ENCODE peak calls at places on chromosomes 12 and 14, in eight cellular contexts. P, X, J, H, R, I, O and F are unnamed samples.

GRCh38 chr14:65927871-65928270 is 515.3 kb downstream of the FUT8 start:
- DNase-seq in J (no peak), H (no peak), O (no peak), X (no peak), R (no peak), P (peak), I (no peak), F (peak)

GRCh38 chr12:4852308-4852707 is 57.4 kb upstream of the KCNA1 start:
- DNase-seq in I (no peak), X (no peak), J (no peak), P (no peak), O (no peak), R (no peak), H (no peak), F (no peak)

GRCh38 chr12:113899844-113900471 is 66.2 kb downstream of the RBM19 start:
- DNase-seq in J (no peak), O (no peak), P (peak), X (no peak), I (peak), H (no peak), R (no peak), F (no peak)

GRCh38 chr12:47190271-47190750 is 110.6 kb upstream of the AMIGO2 start:
- DNase-seq in J (no peak), H (peak), I (no peak), O (peak), R (no peak), X (peak), P (no peak), F (no peak)

GRCh38 chr14:90767899-90768298 is 48.3 kb downstream of the TTC7B start:
- DNase-seq in I (no peak), O (no peak), J (no peak), R (no peak), P (no peak), H (no peak), X (no peak), F (no peak)

GRCh38 chr14:104290058-104290667 is 151.8 kb downstream of the KIF26A start:
- DNase-seq in P (no peak), O (no peak), J (peak), R (peak), I (no peak), H (no peak), X (no peak), F (no peak)

GRCh38 chr14:65258391-65258790 is 154.1 kb upstream of the FUT8 start:
- DNase-seq in R (no peak), I (no peak), J (no peak), H (peak), O (peak), X (no peak), P (no peak), F (no peak)

GRCh38 chr12:31849090-31849687 is 110.0 kb upstream of the RESF1 start:
- DNase-seq in P (no peak), O (no peak), I (no peak), X (no peak), H (no peak), J (no peak), R (no peak), F (no peak)

GRCh38 chr14:85531141-85531593 is 1.2 kb downstream of the FLRT2 start:
- DNase-seq in R (peak), I (peak), J (peak), P (peak), H (peak), O (peak), X (no peak), F (no peak)

GRCh38 chr12:13362260-13362841 is 165.8 kb downstream of the EMP1 start:
- DNase-seq in O (peak), I (peak), X (no peak), R (peak), J (peak), P (peak), H (peak), F (no peak)

GRCh38 chr12:82400819-82401218 is 42.5 kb downstream of the METTL25 start:
- DNase-seq in P (no peak), O (no peak), I (no peak), R (no peak), J (no peak), H (no peak), X (no peak), F (no peak)

GRCh38 chr14:74444866-74445265 is 18.9 kb upstream of the SYNDIG1L start:
- DNase-seq in I (no peak), J (no peak), R (no peak), H (no peak), X (no peak), O (no peak), P (no peak), F (no peak)

GRCh38 chr12:115866909-115867525 is 410.5 kb downstream of the MED13L start:
- DNase-seq in O (peak), R (no peak), P (no peak), J (no peak), H (no peak), I (no peak), X (no peak), F (no peak)

GRCh38 chr12:54425696-54426095 is 6.6 kb upstream of the ITGA5 start:
- DNase-seq in J (no peak), O (no peak), I (no peak), X (no peak), H (no peak), R (no peak), P (no peak), F (no peak)

GRCh38 chr14:59788176-59788575 is 82.4 kb downstream of the RTN1 start:
- DNase-seq in P (no peak), J (no peak), R (no peak), X (no peak), I (no peak), O (no peak), H (peak), F (no peak)

GRCh38 chr14:71062581-71063303 is 155.5 kb downstream of the PCNX1 start:
- DNase-seq in J (no peak), R (no peak), I (no peak), O (no peak), P (no peak), H (no peak), X (no peak), F (no peak)

GRCh38 chr12:110546339-110546738 is 36.8 kb downstream of the PPTC7 start:
- DNase-seq in R (no peak), O (peak), H (peak), X (peak), I (no peak), P (no peak), J (no peak), F (no peak)

GRCh38 chr14:35355981-35356839 is 48.3 kb downstream of the NFKBIA start:
- DNase-seq in J (no peak), R (peak), I (no peak), O (no peak), X (no peak), P (no peak), H (peak), F (no peak)

GRCh38 chr14:41606249-41607118 is at the start of gene LRFN5:
- DNase-seq in J (peak), R (no peak), I (peak), H (peak), X (no peak), P (peak), O (no peak), F (no peak)

GRCh38 chr14:50321009-50321660 is 9.0 kb downstream of the DMAC2L start:
- DNase-seq in H (peak), J (peak), P (no peak), I (peak), X (peak), R (no peak), O (peak), F (peak)

GRCh38 chr12:99746538-99746937 is 99.0 kb downstream of the GARIN6 start:
- DNase-seq in X (no peak), P (no peak), I (no peak), H (no peak), R (no peak), J (no peak), O (no peak), F (no peak)
- TF ChIP-seq CTCF in X (no peak), P (peak), I (no peak), H (no peak), R (no peak), J (no peak), O (no peak), F (no peak)

GRCh38 chr12:96091833-96092232 is 56.4 kb upstream of the LTA4H start:
- DNase-seq in P (no peak), H (no peak), X (no peak), O (peak), R (no peak), I (no peak), J (no peak), F (no peak)
- TF ChIP-seq CTCF in P (no peak), H (no peak), X (no peak), O (no peak), R (no peak), I (no peak), J (no peak), F (no peak)

DNA sequence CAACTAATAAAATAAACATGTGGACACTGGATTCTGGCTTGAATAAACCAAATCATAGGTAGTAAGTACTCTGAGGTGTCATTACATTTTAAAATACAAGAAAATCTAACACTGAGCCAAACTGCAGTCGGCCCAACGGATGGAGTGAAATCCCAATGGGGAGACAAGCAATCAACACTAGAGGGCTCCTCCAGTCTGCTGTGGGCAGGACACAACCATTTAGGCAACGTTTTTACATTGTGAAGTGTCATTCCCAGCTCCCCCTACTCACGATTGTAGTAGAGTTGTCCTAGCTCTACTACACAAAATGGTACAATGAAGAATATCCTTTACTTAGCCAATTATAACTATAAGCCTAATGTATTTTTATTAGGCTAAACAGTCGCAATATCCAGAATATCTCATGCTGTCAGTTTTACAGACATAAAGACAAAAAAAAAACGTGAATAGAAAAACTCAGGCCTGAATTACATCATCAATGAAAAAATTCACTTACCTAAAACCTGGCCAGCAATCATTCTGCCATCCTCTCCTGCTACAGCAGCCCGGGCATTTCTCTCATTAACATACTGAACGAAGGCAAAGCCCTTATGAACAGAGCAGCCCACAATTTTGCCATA is 35.7 kb downstream of the HNRNPC start:
- DNase-seq in J (no peak), X (no peak), O (no peak), R (no peak), H (peak), I (no peak), P (no peak), F (no peak)
- TF ChIP-seq CTCF in J (peak), X (peak), O (no peak), R (peak), H (peak), I (no peak), P (peak), F (no peak)

GRCh38 chr12:132218519-132218860 is 74.2 kb downstream of the NOC4L start:
- DNase-seq in X (no peak), O (no peak), J (no peak), H (no peak), P (no peak), I (no peak), R (no peak), F (no peak)

GRCh38 chr12:132217371-132217770 is 73.1 kb downstream of the NOC4L start:
- DNase-seq in H (no peak), O (no peak), P (no peak), X (no peak), J (no peak), I (no peak), R (no peak), F (no peak)

GRCh38 chr12:132219323-132219722 is 75.1 kb downstream of the NOC4L start:
- DNase-seq in I (no peak), R (no peak), J (no peak), P (no peak), H (no peak), O (no peak), X (no peak), F (no peak)

GRCh38 chr12:132217800-132218518 is 73.7 kb downstream of the NOC4L start:
- DNase-seq in P (no peak), R (no peak), O (no peak), J (no peak), I (no peak), X (no peak), H (no peak), F (no peak)

GRCh38 chr12:132218915-132219314 is 74.7 kb downstream of the NOC4L start:
- DNase-seq in X (no peak), P (no peak), O (no peak), J (no peak), R (no peak), I (no peak), H (no peak), F (no peak)
- TF ChIP-seq CTCF in X (peak), P (peak), O (no peak), J (peak), R (peak), I (peak), H (peak), F (peak)

GRCh38 chr12:51381226-51382079 is 9.8 kb downstream of the GALNT6 start:
- DNase-seq in I (peak), R (no peak), H (peak), O (no peak), P (no peak), X (peak), J (no peak), F (no peak)

GRCh38 chr12:51378749-51379148 is 12.5 kb downstream of the GALNT6 start:
- DNase-seq in O (no peak), P (no peak), R (no peak), I (no peak), J (no peak), H (no peak), X (no peak), F (no peak)

GRCh38 chr12:51377099-51377984 is 13.9 kb downstream of the GALNT6 start:
- DNase-seq in P (no peak), I (no peak), H (peak), J (no peak), R (no peak), X (no peak), O (no peak), F (no peak)

GRCh38 chr12:51382173-51382572 is 9.0 kb downstream of the GALNT6 start:
- DNase-seq in X (no peak), R (no peak), J (no peak), O (no peak), H (no peak), P (no peak), I (no peak), F (no peak)

DNA sequence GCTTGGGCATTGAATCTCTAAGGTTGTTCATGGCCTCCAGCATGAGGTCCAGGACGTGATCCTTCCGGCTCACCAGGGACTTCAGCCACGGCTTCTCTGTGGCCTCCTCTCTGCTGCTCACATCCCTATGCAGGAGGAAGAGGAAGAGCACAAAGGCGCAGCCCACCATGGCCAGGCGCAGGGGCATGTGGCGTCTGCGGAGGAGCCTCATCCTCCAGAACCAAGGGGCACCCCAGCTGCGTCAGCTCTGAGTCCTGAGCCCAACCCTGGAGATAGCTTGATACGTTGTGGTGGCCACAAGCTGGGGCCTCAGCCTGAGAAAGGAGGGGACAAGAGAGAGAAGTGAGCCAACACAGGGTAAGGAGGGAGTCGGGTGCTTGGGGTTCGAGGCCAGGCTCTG is 11.6 kb downstream of the GALNT6 start:
- DNase-seq in R (no peak), I (no peak), P (no peak), H (no peak), X (no peak), O (no peak), J (no peak), F (no peak)
- TF ChIP-seq CTCF in R (no peak), I (no peak), P (no peak), H (no peak), X (no peak), O (no peak), J (no peak), F (no peak)

DNA sequence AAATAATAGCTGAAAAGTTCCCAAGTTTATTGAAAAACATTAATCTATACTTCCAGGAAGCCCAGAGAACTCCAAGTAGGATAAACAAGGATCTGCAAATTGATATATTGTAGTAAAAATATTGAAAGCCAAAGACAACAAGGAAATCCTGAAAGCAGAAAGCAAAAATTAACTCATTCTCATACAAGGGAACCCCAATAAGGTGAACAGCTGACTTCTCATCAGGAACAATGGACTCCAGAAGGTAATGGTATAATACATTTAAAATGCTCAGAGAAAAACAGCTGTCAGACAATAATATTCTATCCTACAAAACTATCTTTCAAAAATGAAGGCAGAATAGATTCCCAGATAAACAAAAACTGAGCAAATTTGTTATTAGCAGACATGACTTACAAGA is 138.1 kb upstream of the BMP4 start:
- DNase-seq in P (no peak), X (no peak), R (no peak), H (no peak), I (no peak), J (no peak), O (peak), F (no peak)
- TF ChIP-seq CTCF in P (no peak), X (no peak), R (no peak), H (no peak), I (no peak), J (no peak), O (no peak), F (no peak)

GRCh38 chr12:92571169-92571568 is 131.6 kb upstream of the PLEKHG7 start:
- DNase-seq in I (no peak), X (no peak), H (no peak), R (no peak), P (no peak), O (no peak), J (no peak), F (no peak)

GRCh38 chr12:92574911-92575570 is 127.7 kb upstream of the PLEKHG7 start:
- DNase-seq in J (no peak), P (no peak), H (no peak), X (no peak), O (no peak), I (no peak), R (no peak), F (no peak)

GRCh38 chr12:92571844-92572543 is 130.8 kb upstream of the PLEKHG7 start:
- DNase-seq in X (no peak), J (no peak), R (no peak), O (no peak), P (no peak), H (no peak), I (no peak), F (no peak)

GRCh38 chr12:92573104-92573503 is 129.7 kb upstream of the PLEKHG7 start:
- DNase-seq in R (no peak), J (no peak), P (no peak), I (no peak), O (no peak), X (no peak), H (no peak), F (no peak)

GRCh38 chr12:92574046-92574783 is 128.6 kb upstream of the PLEKHG7 start:
- DNase-seq in I (no peak), H (no peak), P (no peak), R (no peak), J (no peak), X (no peak), O (no peak), F (no peak)
- TF ChIP-seq CTCF in I (peak), H (peak), P (peak), R (peak), J (no peak), X (peak), O (no peak), F (no peak)

GRCh38 chr12:124601699-124602098 is 34.3 kb upstream of the NCOR2 start:
- DNase-seq in R (no peak), J (no peak), O (no peak), X (no peak), H (no peak), P (no peak), I (no peak), F (no peak)

GRCh38 chr12:124597041-124597440 is 29.6 kb upstream of the NCOR2 start:
- DNase-seq in H (no peak), P (no peak), X (no peak), J (no peak), O (no peak), I (no peak), R (no peak), F (no peak)

GRCh38 chr12:124595444-124595843 is 28.0 kb upstream of the NCOR2 start:
- DNase-seq in P (no peak), O (no peak), I (no peak), H (no peak), X (no peak), J (no peak), R (no peak), F (no peak)

GRCh38 chr12:124603143-124603542 is 35.7 kb upstream of the NCOR2 start:
- DNase-seq in X (no peak), I (no peak), J (no peak), R (no peak), O (no peak), H (no peak), P (no peak), F (no peak)

GRCh38 chr12:124599074-124599999 is 31.9 kb upstream of the NCOR2 start:
- DNase-seq in O (no peak), X (no peak), H (peak), P (no peak), R (no peak), J (no peak), I (no peak), F (no peak)
- TF ChIP-seq CTCF in O (no peak), X (peak), H (peak), P (no peak), R (no peak), J (no peak), I (no peak), F (no peak)